ENCODE peak calls at places on chromosomes 2 and 18, in five cellular contexts. L is stimulated activated CD8-positive, alpha-beta memory T cell treated with anti-CD3 and anti-CD28 coated beads, Interleukin-4, amount 100 ng/mL, for 48 hours; R is NCI-H1092; S is MM.1S; I is EH. B is an unnamed sample.

GRCh38 chr2:10400568-10400977 is 47.6 kb downstream of the ODC1 start:
- DNase-seq in S (no peak), L (peak), R (no peak), I (no peak), B (peak)

GRCh38 chr2:30766666-30767065 is 40.6 kb downstream of the CAPN13 start:
- DNase-seq in S (no peak), L (no peak), I (no peak), R (no peak), B (no peak)

GRCh38 chr18:34647251-34647650 is 62.8 kb upstream of the DTNA start:
- DNase-seq in I (no peak), L (no peak), S (no peak), R (no peak), B (no peak)

GRCh38 chr18:13136689-13137040 is 81.9 kb upstream of the LDLRAD4 start:
- DNase-seq in L (no peak), S (no peak), I (peak), R (no peak), B (no peak)

GRCh38 chr2:9909106-9909505 is 42.4 kb upstream of the GRHL1 start:
- DNase-seq in L (no peak), S (no peak), I (peak), R (no peak), B (no peak)

GRCh38 chr18:49562481-49563129 is 748 bp downstream of the LIPG start:
- DNase-seq in S (no peak), I (no peak), R (no peak), L (no peak), B (no peak)

GRCh38 chr2:3606028-3606369 is 11.1 kb downstream of the COLEC11 start:
- DNase-seq in R (no peak), I (no peak), S (no peak), L (no peak), B (no peak)

GRCh38 chr2:163175294-163175693 is 336.7 kb upstream of the KCNH7 start:
- DNase-seq in S (no peak), R (no peak), I (no peak), L (no peak), B (no peak)

GRCh38 chr2:71238089-71238488 is 11.2 kb upstream of the PAIP2B start:
- DNase-seq in L (no peak), I (no peak), S (no peak), R (no peak), B (no peak)

GRCh38 chr2:98039085-98039756 is 43.5 kb upstream of the TMEM131 start:
- DNase-seq in I (no peak), S (no peak), R (no peak), L (no peak), B (peak)

GRCh38 chr2:65277118-65277517 is 49.5 kb downstream of the ACTR2 start:
- DNase-seq in I (no peak), R (no peak), S (no peak), L (no peak), B (no peak)

GRCh38 chr2:224208034-224208433 is 168.9 kb upstream of the SERPINE2 start:
- DNase-seq in L (no peak), R (no peak), S (no peak), I (peak), B (no peak)

GRCh38 chr2:97734061-97734912 is 20.9 kb downstream of the ZAP70 start:
- DNase-seq in L (no peak), R (no peak), I (no peak), S (no peak), B (no peak)

GRCh38 chr2:119476301-119477117 is 44.9 kb downstream of the TMEM37 start:
- DNase-seq in L (peak), I (peak), S (peak), R (peak), B (peak)

GRCh38 chr2:175097297-175097696 is 70.7 kb downstream of the ATF2 start:
- DNase-seq in S (no peak), L (no peak), R (no peak), I (peak), B (no peak)

GRCh38 chr2:71861186-71862160 is 286.2 kb downstream of the CYP26B1 start:
- DNase-seq in S (no peak), R (no peak), L (no peak), I (no peak), B (no peak)

GRCh38 chr2:188931361-188931760 is 42.8 kb upstream of the COL3A1 start:
- DNase-seq in L (no peak), I (no peak), R (no peak), S (no peak), B (no peak)

GRCh38 chr2:217371681-217372297 is 511.9 kb upstream of the TNP1 start:
- DNase-seq in L (no peak), R (no peak), S (no peak), I (no peak), B (no peak)

GRCh38 chr2:8441371-8441770 is 240.5 kb upstream of the ID2 start:
- DNase-seq in I (no peak), S (no peak), R (no peak), L (no peak), B (no peak)

GRCh38 chr18:22504665-22505064 is 87.0 kb upstream of the CTAGE1 start:
- DNase-seq in R (no peak), S (no peak), I (peak), L (no peak), B (no peak)